ENCODE peak calls at places on chromosome 2, in eight cellular contexts. P is upper lobe of left lung, R is GM12878, Q is A549, M is stomach, L is SK-N-SH, F is K562, W is H1. K is an unnamed sample.

GRCh38 chr2:180314086-180314485 is 307.0 kb upstream of the CWC22 start:
- DNase-seq in P (no peak), R (no peak), Q (no peak), M (no peak), L (no peak), F (no peak), W (no peak), K (no peak)

GRCh38 chr2:166042768-166043390 is 84.9 kb downstream of the SCN1A start:
- DNase-seq in P (no peak), R (no peak), Q (no peak), M (no peak), L (no peak), F (no peak), W (no peak), K (no peak)

GRCh38 chr2:96404446-96405373 is 69.1 kb downstream of the NCAPH start:
- DNase-seq in P (peak), R (no peak), Q (no peak), M (peak), L (no peak), F (no peak), W (no peak), K (no peak)

GRCh38 chr2:236769981-236770671 is 200.5 kb downstream of the ACKR3 start:
- DNase-seq in P (no peak), R (no peak), Q (peak), M (no peak), L (no peak), F (no peak), W (no peak), K (no peak)

GRCh38 chr2:9722451-9722850 is 91.7 kb upstream of the YWHAQ start:
- DNase-seq in P (no peak), R (no peak), Q (no peak), M (no peak), L (no peak), F (no peak), W (no peak), K (no peak)

GRCh38 chr2:9280204-9280603 is 73.6 kb downstream of the ASAP2 start:
- DNase-seq in P (no peak), R (no peak), Q (no peak), M (no peak), L (no peak), F (no peak), W (no peak), K (no peak)

GRCh38 chr2:241257419-241258032 is 57.9 kb downstream of the HDLBP start:
- DNase-seq in P (no peak), R (no peak), Q (no peak), M (no peak), L (no peak), F (no peak), W (no peak), K (no peak)

GRCh38 chr2:177604291-177605065 is 211.9 kb downstream of the AGPS start:
- DNase-seq in P (no peak), R (no peak), Q (peak), M (no peak), L (peak), F (peak), W (no peak), K (no peak)

GRCh38 chr2:8441986-8442385 is 239.9 kb upstream of the ID2 start:
- DNase-seq in P (no peak), R (no peak), Q (no peak), M (no peak), L (no peak), F (no peak), W (no peak), K (peak)

GRCh38 chr2:36780231-36780808 is 83.8 kb downstream of the VIT start:
- DNase-seq in P (no peak), R (peak), Q (peak), M (no peak), L (peak), F (peak), W (no peak), K (no peak)

GRCh38 chr2:62305421-62306176 is 109.7 kb downstream of the B3GNT2 start:
- DNase-seq in P (no peak), R (peak), Q (no peak), M (no peak), L (peak), F (peak), W (no peak), K (no peak)

GRCh38 chr2:231386446-231386845 is 9.1 kb upstream of the B3GNT7 start:
- DNase-seq in P (no peak), R (no peak), Q (no peak), M (no peak), L (no peak), F (no peak), W (no peak), K (no peak)

GRCh38 chr2:151878655-151879563 is 50.7 kb upstream of the ARL5A start:
- DNase-seq in P (peak), R (no peak), Q (no peak), M (no peak), L (no peak), F (no peak), W (no peak), K (no peak)

GRCh38 chr2:105919826-105920225 is 175.1 kb downstream of the NCK2 start:
- DNase-seq in P (no peak), R (no peak), Q (peak), M (no peak), L (no peak), F (peak), W (peak), K (no peak)

GRCh38 chr2:29314816-29315571 is 199.8 kb downstream of the CLIP4 start:
- DNase-seq in P (peak), R (peak), Q (no peak), M (peak), L (no peak), F (no peak), W (no peak), K (no peak)

GRCh38 chr2:159635006-159635746 is 18.8 kb upstream of the BAZ2B start:
- DNase-seq in P (no peak), R (no peak), Q (no peak), M (no peak), L (no peak), F (no peak), W (no peak), K (no peak)

GRCh38 chr2:224449212-224450147 is 47.6 kb upstream of the FAM124B start:
- DNase-seq in P (no peak), R (no peak), Q (peak), M (no peak), L (peak), F (peak), W (no peak), K (no peak)

GRCh38 chr2:231396058-231396821 is 730 bp downstream of the B3GNT7 start:
- DNase-seq in P (no peak), R (no peak), Q (no peak), M (no peak), L (peak), F (peak), W (no peak), K (no peak)

GRCh38 chr2:233453111-233453915 is 99.0 kb downstream of the DGKD start:
- DNase-seq in P (no peak), R (no peak), Q (no peak), M (no peak), L (no peak), F (no peak), W (no peak), K (peak)

GRCh38 chr2:156115338-156115737 is 217.2 kb downstream of the NR4A2 start:
- DNase-seq in P (no peak), R (no peak), Q (no peak), M (no peak), L (no peak), F (no peak), W (no peak), K (no peak)

GRCh38 chr2:54570925-54571694 is 115.0 kb downstream of the SPTBN1 start:
- DNase-seq in P (peak), R (peak), Q (peak), M (peak), L (peak), F (peak), W (no peak), K (peak)

GRCh38 chr2:74032909-74033261 is 48.2 kb downstream of the TET3 start:
- DNase-seq in P (no peak), R (peak), Q (no peak), M (no peak), L (no peak), F (no peak), W (no peak), K (no peak)

GRCh38 chr2:8644605-8645175 is 37.2 kb upstream of the ID2 start:
- DNase-seq in P (peak), R (no peak), Q (no peak), M (no peak), L (no peak), F (peak), W (no peak), K (peak)

GRCh38 chr2:190578158-190579057 is 43.9 kb upstream of the NEMP2 start:
- DNase-seq in P (no peak), R (no peak), Q (peak), M (peak), L (no peak), F (peak), W (no peak), K (no peak)

GRCh38 chr2:36530983-36531354 is 67.0 kb downstream of the FEZ2 start:
- DNase-seq in P (no peak), R (no peak), Q (no peak), M (no peak), L (no peak), F (no peak), W (no peak), K (no peak)

GRCh38 chr2:44582363-44583008 is 220.7 kb downstream of the CAMKMT start:
- DNase-seq in P (no peak), R (no peak), Q (no peak), M (no peak), L (no peak), F (no peak), W (no peak), K (no peak)

GRCh38 chr2:205386109-205386508 is 296.2 kb upstream of the NRP2 start:
- DNase-seq in P (no peak), R (no peak), Q (no peak), M (no peak), L (peak), F (no peak), W (no peak), K (no peak)

GRCh38 chr2:165105911-165106310 is 97.9 kb downstream of the SCN3A start:
- DNase-seq in P (no peak), R (no peak), Q (no peak), M (no peak), L (no peak), F (no peak), W (no peak), K (no peak)

GRCh38 chr2:175111200-175111657 is 56.8 kb downstream of the ATF2 start:
- DNase-seq in P (no peak), R (peak), Q (peak), M (no peak), L (peak), F (peak), W (no peak), K (no peak)

GRCh38 chr2:229268626-229269025 is 2.5 kb downstream of the PID1 start:
- DNase-seq in P (no peak), R (no peak), Q (no peak), M (no peak), L (no peak), F (no peak), W (no peak), K (no peak)

GRCh38 chr2:175847128-175847527 is 154.9 kb downstream of the LNPK start:
- DNase-seq in P (no peak), R (no peak), Q (no peak), M (no peak), L (no peak), F (no peak), W (no peak), K (no peak)

GRCh38 chr2:25362564-25363145 is 20.9 kb upstream of the DNMT3A start:
- DNase-seq in P (peak), R (peak), Q (no peak), M (peak), L (peak), F (no peak), W (no peak), K (peak)

GRCh38 chr2:36318547-36318946 is 37.0 kb upstream of the CRIM1 start:
- DNase-seq in P (no peak), R (no peak), Q (no peak), M (no peak), L (no peak), F (no peak), W (no peak), K (no peak)

GRCh38 chr2:209423562-209424541 is at the start of gene MAP2:
- DNase-seq in P (peak), R (no peak), Q (peak), M (peak), L (peak), F (peak), W (peak), K (peak)

GRCh38 chr2:15642334-15643208 is 50.9 kb downstream of the DDX1 start:
- DNase-seq in P (no peak), R (no peak), Q (no peak), M (no peak), L (no peak), F (no peak), W (no peak), K (no peak)

GRCh38 chr2:10520154-10520553 is 72.0 kb upstream of the ODC1 start:
- DNase-seq in P (peak), R (no peak), Q (no peak), M (no peak), L (no peak), F (no peak), W (peak), K (peak)

GRCh38 chr2:64644240-64645013 is 9.3 kb downstream of the SERTAD2 start:
- DNase-seq in P (peak), R (no peak), Q (peak), M (peak), L (no peak), F (peak), W (peak), K (peak)

GRCh38 chr2:121532347-121532766 is 1.7 kb downstream of the RNU4ATAC start:
- DNase-seq in P (no peak), R (no peak), Q (peak), M (no peak), L (no peak), F (peak), W (no peak), K (no peak)

GRCh38 chr2:152598975-152599724 is 118.1 kb downstream of the PRPF40A start:
- DNase-seq in P (no peak), R (no peak), Q (peak), M (no peak), L (no peak), F (no peak), W (no peak), K (no peak)

DNA sequence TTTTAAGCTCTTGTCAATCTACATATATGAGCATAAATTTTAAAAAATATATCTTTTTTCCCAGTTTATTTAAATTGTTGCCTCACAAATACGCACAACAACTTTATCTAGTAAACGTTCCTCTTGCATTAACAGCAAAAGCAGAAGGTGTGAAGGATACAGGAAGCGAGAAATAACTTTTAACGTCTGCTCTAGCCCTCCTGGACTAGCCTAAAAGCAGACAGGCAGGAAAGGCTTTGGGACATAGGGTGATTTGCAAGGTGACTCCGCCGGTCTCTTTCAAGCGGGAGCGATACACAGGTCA is 432 bp upstream of the DUSP19 start:
- DNase-seq in P (peak), R (no peak), Q (peak), M (no peak), L (peak), F (no peak), W (no peak), K (no peak)
- TF ChIP-seq EP300 in P (no peak), R (no peak), Q (no peak), M (no peak), L (no peak), F (no peak), W (no peak), K (no peak)

DNA sequence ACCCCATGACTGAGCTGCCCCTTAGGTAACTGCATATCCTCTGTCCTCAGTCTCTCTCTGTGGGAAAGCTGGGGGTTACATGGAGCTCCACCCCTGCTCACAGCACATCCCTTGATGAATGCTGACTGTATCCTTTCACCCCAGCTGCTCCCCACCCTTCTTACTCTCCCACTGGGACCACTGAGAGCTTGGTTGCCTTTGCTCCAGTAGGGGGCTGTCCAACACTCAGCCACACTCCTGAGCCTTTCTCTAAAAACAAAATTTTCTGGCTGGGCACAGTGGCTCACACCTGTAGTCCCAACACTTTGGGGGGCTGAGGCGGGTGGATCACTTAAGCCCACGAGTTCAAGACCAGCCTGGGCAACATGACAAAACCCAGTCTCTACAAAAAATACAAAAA is 89.2 kb upstream of the MSH2 start:
- DNase-seq in P (no peak), R (no peak), Q (no peak), M (no peak), L (no peak), F (peak), W (no peak), K (no peak)
- H3K27ac ChIP-seq in P (no peak), R (no peak), Q (peak), M (no peak), L (no peak), F (no peak), W (no peak), K (no peak)

GRCh38 chr2:46749042-46749461 is 166.6 kb downstream of the MCFD2 start:
- DNase-seq in P (no peak), R (no peak), Q (peak), M (no peak), L (no peak), F (peak), W (no peak), K (no peak)
- H3K4me3 ChIP-seq in P (no peak), R (no peak), Q (no peak), M (no peak), L (no peak), F (no peak), W (no peak), K (no peak)

DNA sequence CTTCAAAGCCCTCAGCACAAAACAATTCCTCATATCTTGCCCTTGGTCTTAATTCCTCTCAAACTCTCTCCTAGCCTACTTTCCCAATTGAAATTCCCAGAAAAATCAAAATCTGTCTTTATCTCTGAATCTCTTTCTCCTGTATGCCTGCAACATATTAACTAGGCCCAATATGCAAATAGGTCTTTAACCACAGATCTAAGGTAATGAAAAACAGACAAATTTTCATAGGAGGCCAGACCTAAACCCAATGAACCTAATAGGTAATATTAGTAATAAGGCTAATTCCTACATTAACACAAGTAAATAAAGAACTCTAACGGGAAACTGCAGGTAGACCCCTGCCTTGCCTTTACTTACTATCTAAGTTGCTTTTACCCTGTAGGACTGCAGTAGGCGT is 41.4 kb downstream of the WDR33 start:
- DNase-seq in P (no peak), R (no peak), Q (no peak), M (no peak), L (no peak), F (no peak), W (no peak), K (no peak)
- TF ChIP-seq EP300 in P (no peak), R (no peak), Q (no peak), M (no peak), L (no peak), F (no peak), W (no peak), K (no peak)

GRCh38 chr2:11750422-11750821 is 4.0 kb downstream of the LPIN1 start:
- DNase-seq in P (no peak), R (peak), Q (no peak), M (no peak), L (no peak), F (no peak), W (no peak), K (no peak)
- H3K27ac ChIP-seq in P (peak), R (peak), Q (no peak), M (peak), L (no peak), F (no peak), W (no peak), K (peak)

GRCh38 chr2:120470717-120471060 is 124.8 kb downstream of the INHBB start:
- DNase-seq in P (peak), R (no peak), Q (no peak), M (no peak), L (no peak), F (no peak), W (no peak), K (peak)
- H3K4me3 ChIP-seq in P (no peak), R (no peak), Q (no peak), M (no peak), L (no peak), F (no peak), W (no peak), K (no peak)

DNA sequence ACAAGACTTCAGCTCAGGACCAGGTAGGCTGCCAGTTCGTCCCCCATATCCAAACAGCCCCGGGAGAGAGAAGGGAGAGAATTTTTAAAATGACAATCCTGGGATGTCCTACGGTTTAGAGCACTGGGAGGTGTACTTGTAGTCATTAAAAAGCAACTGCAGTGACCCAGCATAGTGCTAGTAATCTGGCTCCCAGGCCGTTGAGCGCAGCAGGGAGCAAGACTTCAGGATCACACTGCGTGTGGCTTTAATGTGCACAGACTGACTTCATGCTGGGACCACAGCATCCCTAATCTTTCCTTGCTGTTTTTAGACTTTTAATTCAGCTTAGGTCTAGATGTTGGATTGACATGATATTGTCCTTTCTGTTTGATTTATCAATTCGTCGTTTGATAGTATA is 219.3 kb upstream of the FOSL2 start:
- DNase-seq in P (no peak), R (no peak), Q (no peak), M (no peak), L (no peak), F (no peak), W (no peak), K (no peak)
- TF ChIP-seq EP300 in P (no peak), R (no peak), Q (no peak), M (no peak), L (no peak), F (no peak), W (no peak), K (no peak)

DNA sequence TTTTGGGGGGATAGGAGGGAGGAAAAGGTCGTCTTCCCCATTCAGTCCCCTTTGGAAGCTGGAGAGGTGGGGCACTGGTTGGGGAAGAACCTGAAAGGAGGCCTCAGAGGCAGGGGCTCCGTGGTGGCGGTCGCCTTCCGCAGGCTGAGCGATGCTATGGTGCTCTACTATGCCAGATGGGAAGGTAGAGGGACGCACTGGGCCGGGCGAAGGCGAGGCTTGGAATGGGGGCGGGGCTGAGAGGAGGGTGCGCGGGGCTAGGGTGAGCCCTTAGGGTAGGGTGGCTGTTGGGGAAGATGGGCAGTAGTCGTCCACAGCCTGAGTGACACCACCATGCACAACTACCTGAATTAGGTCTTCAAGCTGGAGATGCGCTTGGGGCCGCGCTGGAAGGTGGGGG is 11.1 kb downstream of the ZAP70 start:
- DNase-seq in P (no peak), R (no peak), Q (no peak), M (no peak), L (no peak), F (no peak), W (no peak), K (no peak)
- H3K27ac ChIP-seq in P (no peak), R (no peak), Q (no peak), M (no peak), L (no peak), F (no peak), W (no peak), K (no peak)

K was measured in sigmoid colon.